ENCODE peak calls at places on chromosomes 1 and 21, in nine cellular contexts. X is A549, W is body of pancreas, N is endodermal cell, D is IMR-90, U is pancreas, Z is psoas muscle, V is neuronal stem cell, Q is esophagus muscularis mucosa. S is an unnamed sample.

GRCh38 chr1:214717323-214717722 is 114.3 kb downstream of the CENPF start:
- DNase-seq in Q (no peak), D (no peak), X (no peak), N (no peak), W (no peak), Z (no peak), U (no peak), V (no peak), S (no peak)

GRCh38 chr1:94971491-94971924 is 44.6 kb upstream of the CNN3 start:
- DNase-seq in V (no peak), X (no peak), W (no peak), N (no peak), Q (no peak), Z (no peak), U (no peak), D (peak), S (no peak)

GRCh38 chr1:27928216-27928954 is 6.4 kb upstream of the SMPDL3B start:
- DNase-seq in Z (no peak), N (no peak), D (no peak), W (no peak), X (no peak), U (no peak), Q (no peak), V (no peak), S (no peak)

GRCh38 chr1:231122143-231122542 is 39.7 kb upstream of the TRIM67 start:
- DNase-seq in V (no peak), U (no peak), W (no peak), X (no peak), D (no peak), N (no peak), Z (no peak), Q (no peak), S (peak)

GRCh38 chr1:94974824-94975223 is 47.9 kb upstream of the CNN3 start:
- DNase-seq in U (no peak), N (no peak), Q (no peak), X (no peak), V (no peak), Z (no peak), D (peak), W (no peak), S (no peak)

GRCh38 chr21:31201548-31201947 is 142.5 kb downstream of the TIAM1 start:
- DNase-seq in Q (no peak), D (peak), N (no peak), W (peak), U (no peak), V (no peak), X (no peak), Z (no peak), S (no peak)

GRCh38 chr1:93081716-93082115 is 2.6 kb downstream of the MTF2 start:
- DNase-seq in X (no peak), Q (no peak), Z (no peak), D (peak), W (no peak), V (no peak), N (no peak), U (no peak), S (peak)

GRCh38 chr1:2295526-2295925 is 67.4 kb downstream of the SKI start:
- DNase-seq in D (no peak), V (no peak), N (no peak), X (no peak), U (no peak), Q (no peak), W (no peak), Z (no peak), S (no peak)

GRCh38 chr1:155471891-155472290 is 90.7 kb downstream of the ASH1L start:
- DNase-seq in Z (no peak), Q (no peak), W (no peak), U (no peak), X (no peak), V (no peak), N (no peak), D (no peak), S (no peak)
- H3K27ac ChIP-seq in Z (no peak), Q (no peak), W (no peak), U (no peak), X (no peak), V (no peak), N (no peak), D (no peak), S (no peak)

DNA sequence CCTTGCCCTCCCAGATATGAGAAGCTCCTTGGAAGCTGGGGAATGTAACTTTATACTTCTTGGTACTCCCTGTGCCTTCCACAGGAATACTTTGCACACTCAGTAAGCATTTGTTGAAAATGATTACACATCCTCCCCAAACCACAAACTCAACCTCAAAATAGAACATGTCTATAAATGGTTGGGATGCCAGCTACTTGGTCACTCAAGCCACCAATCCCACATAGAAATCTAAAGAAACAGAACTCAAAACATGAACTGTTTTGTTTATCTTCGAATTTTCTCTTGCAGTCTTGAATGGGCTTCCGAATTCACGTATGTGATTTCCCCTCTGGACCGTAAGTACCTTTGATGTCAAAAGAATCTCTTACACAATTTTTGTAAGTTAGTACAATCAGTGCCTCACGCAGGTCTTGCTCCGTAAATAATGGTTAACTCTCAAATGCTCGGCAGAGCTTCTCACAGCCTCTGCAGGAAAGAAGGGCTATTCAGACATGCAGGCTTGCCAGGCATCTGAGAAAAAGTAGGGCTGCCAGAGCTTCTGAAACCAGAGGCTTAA is 26.9 kb downstream of the SORT1 start:
- DNase-seq in V (no peak), U (no peak), W (no peak), N (no peak), X (no peak), Z (no peak), Q (no peak), D (peak), S (no peak)
- H3K27ac ChIP-seq in V (no peak), U (peak), W (peak), N (no peak), X (no peak), Z (peak), Q (peak), D (peak), S (no peak)

GRCh38 chr1:206923009-206923960 is 1.5 kb upstream of the FCMR start:
- DNase-seq in W (peak), U (no peak), X (no peak), Q (no peak), N (no peak), Z (peak), V (no peak), D (no peak), S (no peak)
- H3K27ac ChIP-seq in W (no peak), U (peak), X (no peak), Q (no peak), N (no peak), Z (peak), V (no peak), D (no peak), S (no peak)

DNA sequence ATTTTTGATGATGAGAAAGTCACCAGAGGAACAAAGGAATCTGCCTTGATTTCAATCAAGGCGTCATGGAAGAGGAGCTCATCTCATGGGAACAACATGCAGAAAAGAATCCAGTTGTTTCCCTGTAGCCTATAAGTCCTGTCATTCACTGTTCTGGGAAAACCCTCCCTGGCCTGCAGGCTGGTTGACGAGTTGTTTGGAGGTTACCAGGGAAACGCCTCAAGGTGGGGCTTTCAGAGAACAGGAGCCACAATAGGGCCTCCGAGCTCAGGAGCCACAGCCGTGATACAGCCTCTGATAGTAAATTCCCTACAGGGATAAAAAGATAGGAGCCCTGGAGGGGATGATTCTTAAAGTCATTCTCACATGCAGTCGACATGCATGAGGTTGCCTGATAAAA is 135.2 kb downstream of the PSMG1 start:
- DNase-seq in D (peak), X (peak), W (no peak), U (no peak), Q (no peak), Z (no peak), V (peak), N (peak), S (peak)
- H3K27ac ChIP-seq in D (no peak), X (no peak), W (no peak), U (no peak), Q (no peak), Z (no peak), V (peak), N (peak), S (peak)

DNA sequence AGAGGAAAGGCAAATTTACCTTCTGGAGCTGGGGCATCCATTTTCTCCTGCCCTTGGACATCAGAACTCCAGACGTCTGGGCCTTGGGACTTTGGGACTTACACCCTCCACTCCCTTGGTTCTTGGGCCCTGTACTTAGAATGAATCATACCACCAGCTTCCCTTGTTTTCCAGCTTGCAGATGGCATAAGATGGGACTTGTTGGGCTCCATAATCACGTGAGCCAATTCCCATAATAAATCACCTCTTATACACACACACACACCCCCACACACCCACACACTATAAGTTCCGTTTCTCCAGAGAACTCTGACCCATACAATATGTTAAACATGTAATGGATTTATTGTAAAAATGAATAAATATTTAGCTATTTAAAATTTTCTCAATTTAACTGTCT is 185.7 kb downstream of the GIPC2 start:
- DNase-seq in Q (no peak), D (no peak), N (no peak), X (no peak), Z (no peak), V (no peak), W (no peak), U (no peak), S (no peak)
- H3K27ac ChIP-seq in Q (no peak), D (no peak), N (no peak), X (no peak), Z (no peak), V (no peak), W (no peak), U (no peak), S (no peak)